ENCODE peak calls at places on chromosome 15, in five cellular contexts. One of them, this sample, is unnamed.
A peak's percentile ranks its signal among the peaks of the same experiment; 100 is the strongest.

GRCh38 chr15:39358441-39359041 is 222.3 kb upstream of the THBS1 start:
- DNase-seq in endodermal cell: no peak
- DNase-seq in GM23338: no peak
- DNase-seq in tibial artery: peak; percentile 73
- DNase-seq in IMR-90: peak; percentile 84
- DNase-seq in this sample: no peak

GRCh38 chr15:52738311-52738710 is 51.8 kb downstream of the ONECUT1 start:
- DNase-seq in GM23338: no peak
- DNase-seq in endodermal cell: no peak
- DNase-seq in IMR-90: no peak
- DNase-seq in tibial artery: no peak
- DNase-seq in this sample: no peak

GRCh38 chr15:83053151-83053550 is 13.9 kb downstream of the BTBD1 start:
- DNase-seq in IMR-90: peak; percentile 86
- DNase-seq in tibial artery: no peak
- DNase-seq in endodermal cell: no peak
- DNase-seq in GM23338: no peak
- DNase-seq in this sample: no peak

GRCh38 chr15:73596214-73596613 is 37.0 kb downstream of the NPTN start:
- DNase-seq in IMR-90: no peak
- DNase-seq in endodermal cell: no peak
- DNase-seq in GM23338: no peak
- DNase-seq in tibial artery: no peak
- DNase-seq in this sample: no peak

GRCh38 chr15:39230205-39230916 is 350.5 kb upstream of the THBS1 start:
- DNase-seq in endodermal cell: peak; percentile 45
- DNase-seq in tibial artery: no peak
- DNase-seq in GM23338: no peak
- DNase-seq in IMR-90: no peak
- DNase-seq in this sample: no peak

GRCh38 chr15:70643783-70644125 is 119.6 kb downstream of the UACA start:
- DNase-seq in endodermal cell: no peak
- DNase-seq in tibial artery: no peak
- DNase-seq in GM23338: no peak
- DNase-seq in IMR-90: no peak
- DNase-seq in this sample: no peak

GRCh38 chr15:71290002-71290401 is 174.7 kb downstream of the THSD4 start:
- DNase-seq in GM23338: no peak
- DNase-seq in tibial artery: no peak
- DNase-seq in endodermal cell: no peak
- DNase-seq in IMR-90: no peak
- DNase-seq in this sample: no peak

GRCh38 chr15:23823508-23823907 is 136.4 kb upstream of the NDN start:
- DNase-seq in IMR-90: no peak
- DNase-seq in GM23338: peak; percentile 88
- DNase-seq in tibial artery: no peak
- DNase-seq in endodermal cell: peak; percentile 85
- DNase-seq in this sample: no peak

GRCh38 chr15:60859996-60860494 is 369.1 kb downstream of the RORA start:
- DNase-seq in tibial artery: no peak
- DNase-seq in IMR-90: peak; percentile 91
- DNase-seq in endodermal cell: no peak
- DNase-seq in GM23338: no peak
- DNase-seq in this sample: no peak

GRCh38 chr15:74245342-74245931 is 9.3 kb downstream of the CCDC33 start:
- DNase-seq in tibial artery: no peak
- DNase-seq in GM23338: peak; percentile 68
- DNase-seq in endodermal cell: peak; percentile 94
- DNase-seq in IMR-90: no peak
- DNase-seq in this sample: no peak

GRCh38 chr15:92392462-92392861 is 1.2 kb upstream of the ST8SIA2 start:
- DNase-seq in GM23338: peak; percentile 73
- DNase-seq in IMR-90: no peak
- DNase-seq in endodermal cell: peak; percentile 77
- DNase-seq in tibial artery: no peak
- DNase-seq in this sample: no peak

GRCh38 chr15:92394327-92395175 is 870 bp downstream of the ST8SIA2 start:
- DNase-seq in tibial artery: no peak
- DNase-seq in endodermal cell: peak; percentile 84
- DNase-seq in GM23338: peak; percentile 64
- DNase-seq in IMR-90: no peak
- DNase-seq in this sample: no peak

GRCh38 chr15:92392966-92393286 is 755 bp upstream of the ST8SIA2 start:
- DNase-seq in endodermal cell: peak; percentile 61
- DNase-seq in GM23338: peak; percentile 33
- DNase-seq in IMR-90: no peak
- DNase-seq in tibial artery: no peak
- DNase-seq in this sample: no peak

GRCh38 chr15:92393994-92394326 is 279 bp downstream of the ST8SIA2 start:
- DNase-seq in GM23338: peak; percentile 64
- DNase-seq in IMR-90: no peak
- DNase-seq in endodermal cell: no peak
- DNase-seq in tibial artery: no peak
- DNase-seq in this sample: no peak

DNA sequence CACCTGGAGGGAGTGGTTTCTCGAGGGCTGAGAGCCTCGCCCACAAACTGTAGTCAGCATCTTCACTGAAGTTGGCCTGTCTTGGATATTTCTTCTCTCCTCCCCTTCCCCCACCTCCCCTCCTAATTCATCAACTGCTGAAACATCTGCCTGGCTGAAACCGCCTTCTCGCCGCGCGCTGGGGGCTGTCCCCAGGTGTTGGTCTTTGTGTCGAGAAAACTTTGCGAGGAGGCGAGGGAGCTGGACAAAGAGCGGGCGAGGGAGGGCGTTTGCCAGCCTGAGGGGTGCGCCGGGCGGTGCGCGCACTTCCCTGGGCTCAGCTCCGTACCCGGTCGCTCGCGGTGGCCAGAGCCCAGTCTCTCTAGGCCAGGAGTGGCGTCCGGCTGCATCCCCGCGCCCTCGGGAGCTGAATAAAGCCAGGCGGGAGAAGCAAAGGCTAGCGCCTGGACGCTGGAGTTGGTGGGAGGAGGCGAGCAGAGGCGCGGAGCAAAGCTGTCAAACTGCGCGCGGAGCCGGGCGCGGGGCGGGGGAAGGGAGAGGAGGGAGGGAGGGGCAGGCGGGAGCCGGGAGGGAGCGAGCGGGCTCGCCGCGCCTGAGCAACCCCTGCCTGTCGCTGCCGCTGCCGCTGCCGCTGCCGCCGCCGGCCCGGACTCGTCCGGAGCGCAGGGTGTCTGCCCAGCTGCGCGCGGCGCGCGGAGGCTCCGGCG is at the start of gene ST8SIA2:
- DNase-seq in GM23338: peak; percentile 87
- DNase-seq in IMR-90: no peak
- DNase-seq in endodermal cell: peak; percentile 92
- DNase-seq in tibial artery: no peak
- DNase-seq in this sample: no peak
- H3K27me3 ChIP-seq in GM23338: peaks cover 57% of the 10 kb centered on the region
- H3K27me3 ChIP-seq in IMR-90: peaks cover 25% of the 10 kb centered on the region
- H3K27me3 ChIP-seq in endodermal cell: peaks cover 18% of the 10 kb centered on the region
- H3K27me3 ChIP-seq in tibial artery: peaks cover 56% of the 10 kb centered on the region
- H3K27me3 ChIP-seq in this sample: peaks cover 15% of the 10 kb centered on the region

GRCh38 chr15:68333775-68334470 is 56.4 kb downstream of the FEM1B start:
- DNase-seq in endodermal cell: no peak
- DNase-seq in GM23338: no peak
- DNase-seq in IMR-90: peak; percentile 44
- DNase-seq in tibial artery: peak; percentile 52
- DNase-seq in this sample: no peak

GRCh38 chr15:68330461-68330860 is 52.9 kb downstream of the FEM1B start:
- DNase-seq in IMR-90: no peak
- DNase-seq in tibial artery: no peak
- DNase-seq in GM23338: no peak
- DNase-seq in endodermal cell: no peak
- DNase-seq in this sample: no peak

GRCh38 chr15:68330911-68331310 is 53.4 kb downstream of the FEM1B start:
- DNase-seq in endodermal cell: peak; percentile 76
- DNase-seq in tibial artery: no peak
- DNase-seq in GM23338: no peak
- DNase-seq in IMR-90: no peak
- DNase-seq in this sample: no peak

GRCh38 chr15:68334661-68335124 is 57.1 kb downstream of the FEM1B start:
- DNase-seq in GM23338: no peak
- DNase-seq in IMR-90: peak; percentile 45
- DNase-seq in tibial artery: peak; percentile 50
- DNase-seq in endodermal cell: no peak
- DNase-seq in this sample: no peak

DNA sequence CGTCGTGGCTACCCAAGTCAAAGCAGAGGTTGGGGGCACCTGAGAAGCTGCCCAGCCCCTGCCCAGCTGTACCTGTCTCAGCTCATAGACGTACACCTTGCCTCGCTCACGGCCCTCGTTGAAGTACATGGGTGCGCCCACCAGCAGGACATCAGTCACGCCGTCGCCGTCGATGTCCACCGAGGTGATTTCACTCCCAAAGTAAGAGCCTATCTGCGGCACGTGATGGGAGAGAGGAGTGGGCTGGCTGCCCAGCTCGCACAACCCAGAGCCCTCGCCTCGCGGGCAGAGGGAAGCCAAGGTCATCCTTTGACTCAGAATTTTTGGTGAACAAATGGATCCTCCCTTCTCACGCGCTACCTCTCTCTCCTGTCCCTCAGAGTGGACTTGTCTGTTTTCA is 54.7 kb downstream of the FEM1B start:
- DNase-seq in IMR-90: no peak
- DNase-seq in GM23338: no peak
- DNase-seq in tibial artery: no peak
- DNase-seq in endodermal cell: no peak
- DNase-seq in this sample: no peak
- H3K27me3 ChIP-seq in IMR-90: no peaks in the 10 kb centered on the region
- H3K27me3 ChIP-seq in GM23338: no peaks in the 10 kb centered on the region
- H3K27me3 ChIP-seq in tibial artery: no peaks in the 10 kb centered on the region
- H3K27me3 ChIP-seq in endodermal cell: no peaks in the 10 kb centered on the region
- H3K27me3 ChIP-seq in this sample: no peaks in the 10 kb centered on the region

GRCh38 chr15:41502787-41503668 is 9.4 kb downstream of the ITPKA start:
- DNase-seq in tibial artery: no peak
- DNase-seq in GM23338: peak; percentile 75
- DNase-seq in IMR-90: no peak
- DNase-seq in endodermal cell: peak; percentile 83
- DNase-seq in this sample: no peak
- H3K27me3 ChIP-seq in tibial artery: peaks cover 58% of the 10 kb centered on the region
- H3K27me3 ChIP-seq in GM23338: peaks cover 99% of the 10 kb centered on the region
- H3K27me3 ChIP-seq in IMR-90: peaks cover 16% of the 10 kb centered on the region
- H3K27me3 ChIP-seq in endodermal cell: peaks cover 96% of the 10 kb centered on the region
- H3K27me3 ChIP-seq in this sample: peaks cover 25% of the 10 kb centered on the region

GRCh38 chr15:100528833-100529428 is at the start of gene CERS3:
- DNase-seq in IMR-90: no peak
- DNase-seq in GM23338: no peak
- DNase-seq in tibial artery: no peak
- DNase-seq in endodermal cell: no peak
- DNase-seq in this sample: no peak
- H3K27me3 ChIP-seq in IMR-90: no peaks in the 10 kb centered on the region
- H3K27me3 ChIP-seq in GM23338: no peaks in the 10 kb centered on the region
- H3K27me3 ChIP-seq in tibial artery: peaks cover 9% of the 10 kb centered on the region
- H3K27me3 ChIP-seq in endodermal cell: no peaks in the 10 kb centered on the region
- H3K27me3 ChIP-seq in this sample: no peaks in the 10 kb centered on the region

GRCh38 chr15:91129436-91129835 is 29.4 kb downstream of the SV2B start:
- DNase-seq in endodermal cell: peak; percentile 27
- DNase-seq in IMR-90: no peak
- DNase-seq in GM23338: no peak
- DNase-seq in tibial artery: no peak
- DNase-seq in this sample: no peak
- H3K27me3 ChIP-seq in endodermal cell: peaks cover 16% of the 10 kb centered on the region
- H3K27me3 ChIP-seq in IMR-90: peaks cover 2% of the 10 kb centered on the region
- H3K27me3 ChIP-seq in GM23338: no peaks in the 10 kb centered on the region
- H3K27me3 ChIP-seq in tibial artery: peaks cover 13% of the 10 kb centered on the region
- H3K27me3 ChIP-seq in this sample: peaks cover 10% of the 10 kb centered on the region

DNA sequence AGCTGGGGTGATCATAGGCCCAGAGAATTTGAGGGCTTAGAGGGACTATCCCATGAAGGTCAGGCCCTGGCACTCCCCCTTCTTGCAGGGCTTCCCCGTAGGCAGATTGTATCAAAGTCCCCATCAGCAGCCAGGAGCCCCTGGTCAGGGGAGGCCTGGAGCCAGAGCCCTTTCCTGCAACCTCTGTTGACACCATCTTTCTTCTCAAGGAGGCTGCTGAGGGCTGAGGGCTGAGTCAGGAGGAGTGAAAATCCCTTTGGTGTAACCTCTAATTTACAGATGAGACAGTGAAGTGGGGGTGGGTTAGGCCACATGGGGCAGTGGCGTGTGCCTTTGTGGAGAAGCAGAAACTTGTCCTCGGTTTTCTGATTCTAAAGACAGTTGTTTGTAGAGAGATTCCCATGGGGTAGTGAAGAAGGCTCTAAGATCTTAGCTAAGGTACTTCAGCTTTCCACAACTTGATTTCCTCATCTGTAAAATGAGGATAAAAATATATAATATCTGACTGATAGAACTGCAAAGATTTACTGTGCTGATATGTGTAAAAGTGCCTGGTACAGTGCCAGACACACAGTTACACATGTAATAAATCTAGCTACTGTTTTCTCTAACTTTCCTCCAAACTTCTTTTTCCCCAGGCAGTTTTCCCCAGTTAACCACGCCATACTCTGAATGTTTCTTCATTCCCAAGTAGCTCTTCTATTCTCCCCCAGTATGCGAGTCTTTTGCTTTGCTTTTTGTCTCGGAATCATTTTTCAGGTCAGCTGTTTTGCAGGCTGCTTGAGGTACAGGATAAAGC is 249.4 kb upstream of the TPM1 start:
- DNase-seq in GM23338: no peak
- DNase-seq in endodermal cell: no peak
- DNase-seq in IMR-90: no peak
- DNase-seq in tibial artery: no peak
- DNase-seq in this sample: no peak
- H3K27me3 ChIP-seq in GM23338: no peaks in the 10 kb centered on the region
- H3K27me3 ChIP-seq in endodermal cell: no peaks in the 10 kb centered on the region
- H3K27me3 ChIP-seq in IMR-90: no peaks in the 10 kb centered on the region
- H3K27me3 ChIP-seq in tibial artery: no peaks in the 10 kb centered on the region
- H3K27me3 ChIP-seq in this sample: no peaks in the 10 kb centered on the region

DNA sequence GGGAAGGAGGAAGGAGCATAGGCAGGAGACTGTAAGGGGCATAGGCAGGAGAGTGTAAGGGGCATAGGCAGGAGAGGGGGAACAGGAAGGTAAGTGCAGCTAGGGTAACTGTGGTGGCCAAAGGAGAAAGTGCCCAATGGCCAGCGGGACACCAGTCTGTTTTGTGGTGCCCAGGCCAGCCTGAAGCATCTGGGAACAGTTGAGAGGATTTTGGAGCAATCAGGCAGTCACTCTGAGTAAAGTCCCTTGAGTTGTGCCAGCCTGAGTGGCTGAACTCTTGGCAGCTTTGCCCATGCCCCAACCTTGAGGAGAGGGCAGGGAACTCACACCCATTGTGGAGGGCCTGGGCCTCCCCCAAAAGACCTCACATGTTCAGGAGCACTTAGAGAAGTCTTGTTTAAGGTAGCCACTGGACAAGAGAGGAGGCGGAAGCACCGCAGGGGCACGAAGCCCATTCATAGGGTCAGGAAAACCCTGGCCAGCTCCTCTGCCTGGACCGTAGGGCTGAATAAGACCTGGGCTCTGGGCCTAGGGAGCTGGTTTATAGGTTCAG is 3.5 kb upstream of the TGM5 start:
- DNase-seq in endodermal cell: no peak
- DNase-seq in IMR-90: no peak
- DNase-seq in tibial artery: no peak
- DNase-seq in GM23338: no peak
- DNase-seq in this sample: no peak
- H3K27me3 ChIP-seq in endodermal cell: peaks cover 17% of the 10 kb centered on the region
- H3K27me3 ChIP-seq in IMR-90: peaks cover 46% of the 10 kb centered on the region
- H3K27me3 ChIP-seq in tibial artery: peaks cover 27% of the 10 kb centered on the region
- H3K27me3 ChIP-seq in GM23338: no peaks in the 10 kb centered on the region
- H3K27me3 ChIP-seq in this sample: no peaks in the 10 kb centered on the region

GRCh38 chr15:45107941-45108630 is 5.9 kb downstream of the DUOX2 start:
- DNase-seq in endodermal cell: no peak
- DNase-seq in tibial artery: no peak
- DNase-seq in GM23338: no peak
- DNase-seq in IMR-90: no peak
- DNase-seq in this sample: no peak
- H3K27me3 ChIP-seq in endodermal cell: peaks cover 68% of the 10 kb centered on the region
- H3K27me3 ChIP-seq in tibial artery: peaks cover 56% of the 10 kb centered on the region
- H3K27me3 ChIP-seq in GM23338: peaks cover 48% of the 10 kb centered on the region
- H3K27me3 ChIP-seq in IMR-90: peaks cover 75% of the 10 kb centered on the region
- H3K27me3 ChIP-seq in this sample: peaks cover 15% of the 10 kb centered on the region

This sample was measured in CD8-positive, alpha-beta memory T cell.